ENCODE peak calls at places on chromosomes 3 and 15, in four cellular contexts. N is MM.1S, X is HFFc6, T is progenitor cell of endocrine pancreas. Y is an unnamed sample.

GRCh38 chr15:39124155-39124924 is 456.5 kb upstream of the THBS1 start:
- DNase-seq in N (no peak), X (no peak), T (no peak), Y (no peak)

GRCh38 chr3:184176377-184177330 is 2.0 kb downstream of the AP2M1 start:
- DNase-seq in N (no peak), X (peak; percentile 96), T (no peak), Y (no peak)

GRCh38 chr15:39833515-39833981 is 50.9 kb upstream of the FSIP1 start:
- DNase-seq in N (no peak), X (peak; percentile 86), T (no peak), Y (no peak)

GRCh38 chr15:65512807-65513416 is 4.6 kb downstream of the DPP8 start:
- DNase-seq in N (no peak), X (no peak), T (no peak), Y (no peak)

GRCh38 chr3:105334138-105334882 is 32.4 kb upstream of the ALCAM start:
- DNase-seq in N (peak; percentile 10), X (peak; percentile 49), T (no peak), Y (no peak)

GRCh38 chr15:66700412-66700801 is 1.6 kb upstream of the SMAD6 start:
- DNase-seq in N (no peak), X (no peak), T (no peak), Y (no peak)

GRCh38 chr3:42080452-42080872 is 10.7 kb upstream of the TRAK1 start:
- DNase-seq in N (no peak), X (peak; percentile 59), T (no peak), Y (no peak)

GRCh38 chr3:122975163-122975923 is 52.2 kb downstream of the SEMA5B start:
- DNase-seq in N (no peak), X (peak; percentile 80), T (no peak), Y (peak; percentile 39)

GRCh38 chr3:67433109-67433508 is 221.3 kb downstream of the SUCLG2 start:
- DNase-seq in N (no peak), X (no peak), T (no peak), Y (no peak)

GRCh38 chr3:46665763-46666470 is 27.6 kb downstream of the ALS2CL start:
- DNase-seq in N (no peak), X (no peak), T (no peak), Y (no peak)

GRCh38 chr3:46701211-46701939 is at the start of gene TMIE:
- DNase-seq in N (no peak), X (no peak), T (no peak), Y (no peak)

GRCh38 chr3:149377408-149378111 is at the start of gene TM4SF1:
- DNase-seq in N (no peak), X (peak; percentile 55), T (no peak), Y (no peak)

GRCh38 chr15:45611305-45611704 is 23.5 kb upstream of the SQOR start:
- DNase-seq in N (peak; percentile 49), X (peak; percentile 33), T (no peak), Y (peak; percentile 32)

GRCh38 chr15:57994468-57995154 is 70.9 kb downstream of the ALDH1A2 start:
- DNase-seq in N (no peak), X (no peak), T (no peak), Y (no peak)

GRCh38 chr3:79199966-79200365 is 567.8 kb downstream of the ROBO1 start:
- DNase-seq in N (no peak), X (no peak), T (no peak), Y (no peak)

GRCh38 chr3:54847361-54847760 is 80.5 kb downstream of the LRTM1 start:
- DNase-seq in N (no peak), X (no peak), T (no peak), Y (no peak)

GRCh38 chr3:66163222-66163621 is 57.6 kb upstream of the SLC25A26 start:
- DNase-seq in N (no peak), X (no peak), T (no peak), Y (no peak)

GRCh38 chr3:6825527-6825926 is 35.4 kb upstream of the GRM7 start:
- DNase-seq in N (no peak), X (no peak), T (no peak), Y (no peak)

GRCh38 chr15:79132361-79132760 is 41.8 kb upstream of the RASGRF1 start:
- DNase-seq in N (no peak), X (no peak), T (no peak), Y (no peak)

GRCh38 chr15:79129235-79129634 is 38.7 kb upstream of the RASGRF1 start:
- DNase-seq in N (no peak), X (no peak), T (no peak), Y (no peak)

GRCh38 chr15:79128556-79128955 is 38.0 kb upstream of the RASGRF1 start:
- DNase-seq in N (no peak), X (no peak), T (no peak), Y (no peak)

GRCh38 chr15:79132770-79133169 is 42.2 kb upstream of the RASGRF1 start:
- DNase-seq in N (no peak), X (no peak), T (no peak), Y (no peak)

GRCh38 chr15:79130535-79131130 is 40.1 kb upstream of the RASGRF1 start:
- DNase-seq in N (no peak), X (no peak), T (no peak), Y (no peak)
- TF ChIP-seq CTCF in N (peak; percentile 14), X (no peak), T (peak; percentile 36), Y (no peak)

GRCh38 chr3:37546876-37547275 is 314.8 kb upstream of the CTDSPL start:
- DNase-seq in N (no peak), X (peak; percentile 46), T (no peak), Y (peak; percentile 40)
- TF ChIP-seq CTCF in N (no peak), X (no peak), T (no peak), Y (no peak)

GRCh38 chr3:120040813-120041377 is 53.4 kb downstream of the GSK3B start:
- DNase-seq in N (no peak), X (no peak), T (no peak), Y (no peak)

DNA sequence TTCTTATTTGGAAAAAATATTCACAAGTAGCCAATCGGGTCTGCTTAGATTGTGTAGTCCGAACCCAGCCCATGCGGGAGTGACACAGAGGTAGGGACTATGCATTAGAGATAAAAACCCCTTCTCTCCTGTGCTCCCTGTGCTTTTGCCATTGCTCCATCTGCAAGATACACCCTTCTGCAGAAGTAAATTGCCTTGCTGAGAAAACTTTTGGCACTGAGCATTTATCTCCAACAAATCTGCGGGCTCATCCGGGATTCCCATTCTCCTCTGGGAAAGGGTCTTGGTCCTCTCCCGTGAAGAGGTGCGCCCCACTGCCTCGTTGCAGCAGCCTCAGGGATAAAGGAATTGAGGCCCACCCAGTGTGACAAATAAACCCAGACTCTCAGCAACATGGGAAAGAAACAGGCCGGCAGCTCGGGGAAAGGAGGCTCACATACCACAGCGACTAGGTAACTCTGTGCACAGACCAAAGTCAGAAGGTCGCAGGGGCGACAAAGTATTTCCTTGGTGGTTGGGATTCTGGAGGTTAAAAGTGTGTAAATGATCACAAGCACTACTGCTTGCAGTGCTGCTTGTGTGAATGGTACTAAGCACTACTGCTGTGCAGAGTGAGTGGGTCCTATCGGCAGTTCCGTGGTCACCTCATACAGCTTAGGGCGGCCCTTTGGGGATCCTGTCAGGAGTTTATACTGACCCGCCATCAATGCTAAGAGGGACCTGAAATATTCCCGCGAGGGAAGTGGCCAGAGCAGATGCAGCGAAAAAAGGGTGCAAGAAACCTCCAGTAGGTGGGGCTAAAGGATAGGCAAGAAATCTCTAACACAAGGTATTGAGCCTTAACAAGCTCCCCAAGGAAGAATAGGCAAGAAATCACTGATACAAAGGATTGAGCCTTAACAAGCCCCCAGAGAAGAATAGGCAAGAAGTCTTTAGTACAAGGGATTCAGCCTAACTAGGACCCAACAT is 54.3 kb downstream of the GSK3B start:
- DNase-seq in N (peak; percentile 36), X (no peak), T (no peak), Y (no peak)
- TF ChIP-seq CTCF in N (peak; percentile 41), X (peak; percentile 39), T (no peak), Y (no peak)

DNA sequence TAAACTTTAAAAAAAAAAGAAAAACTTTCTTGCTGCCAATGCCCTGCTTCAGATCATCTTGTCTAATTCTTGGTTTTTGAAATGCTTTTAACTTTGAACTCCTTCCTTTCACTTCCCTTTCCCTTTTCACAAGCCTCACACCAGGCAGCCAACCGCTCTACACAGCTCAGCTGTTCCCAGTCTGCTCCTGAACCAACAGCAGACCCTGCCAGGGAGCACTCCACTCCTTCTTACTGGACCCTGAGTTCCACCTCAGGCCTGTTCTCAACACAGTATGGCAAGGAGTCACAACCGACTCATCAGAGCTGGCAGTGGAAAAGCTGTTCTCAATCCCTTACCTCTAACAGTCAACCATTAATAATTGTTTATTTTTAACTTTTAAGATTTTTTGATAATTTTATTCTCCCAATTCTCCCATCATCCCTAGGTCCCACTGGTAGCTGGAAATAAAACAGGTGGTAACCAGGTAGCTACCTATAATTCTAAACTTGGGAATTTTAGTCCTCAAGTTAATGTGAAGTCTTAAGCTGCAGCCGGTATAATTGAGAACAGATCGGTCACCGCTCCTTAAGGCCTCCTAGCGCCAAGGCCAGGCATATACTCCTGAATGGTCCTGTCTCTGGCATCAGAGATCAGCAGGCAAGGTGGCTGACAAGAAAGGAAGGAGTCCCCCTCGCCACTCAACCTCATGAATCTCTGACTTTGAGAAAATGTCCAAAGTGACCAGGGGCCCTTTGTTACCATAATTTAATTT is 43.9 kb downstream of the BOC start:
- DNase-seq in N (no peak), X (no peak), T (no peak), Y (no peak)
- TF ChIP-seq CTCF in N (no peak), X (peak; percentile 31), T (peak; percentile 33), Y (no peak)

GRCh38 chr3:177622520-177622919 is 425.2 kb upstream of the TBL1XR1 start:
- DNase-seq in N (no peak), X (no peak), T (no peak), Y (no peak)
- TF ChIP-seq CTCF in N (no peak), X (peak; percentile 15), T (no peak), Y (no peak)

GRCh38 chr15:88603885-88604284 is 17.3 kb upstream of the AEN start:
- DNase-seq in N (no peak), X (no peak), T (no peak), Y (no peak)
- TF ChIP-seq CTCF in N (no peak), X (peak; percentile 30), T (peak; percentile 9), Y (no peak)

DNA sequence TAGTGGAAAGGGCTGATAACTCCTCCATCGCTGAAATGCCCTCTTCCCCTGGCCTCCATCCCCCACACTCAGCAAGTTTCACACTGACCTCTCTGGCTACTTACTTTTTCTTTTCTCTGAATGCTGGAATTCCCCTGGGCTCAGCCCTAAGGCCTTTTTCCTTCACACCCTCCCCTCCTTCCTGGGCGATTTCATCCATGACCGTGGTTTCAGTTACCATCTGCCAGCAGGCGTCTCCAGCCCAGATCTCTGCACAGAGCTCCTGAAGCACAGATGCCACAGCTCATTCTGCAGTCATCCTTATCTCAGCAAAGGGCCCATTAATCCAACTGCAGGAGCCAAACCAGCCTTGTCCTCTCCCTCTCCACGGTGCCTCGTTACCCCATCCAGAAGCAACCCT is 114.0 kb downstream of the RFTN1 start:
- DNase-seq in N (no peak), X (peak; percentile 81), T (no peak), Y (no peak)
- TF ChIP-seq CTCF in N (no peak), X (peak; percentile 69), T (no peak), Y (peak; percentile 16)

GRCh38 chr3:63908081-63908736 is 4.0 kb downstream of the SCAANT1 start:
- DNase-seq in N (no peak), X (peak; percentile 36), T (no peak), Y (no peak)
- TF ChIP-seq CTCF in N (no peak), X (peak; percentile 63), T (peak; percentile 23), Y (no peak)

DNA sequence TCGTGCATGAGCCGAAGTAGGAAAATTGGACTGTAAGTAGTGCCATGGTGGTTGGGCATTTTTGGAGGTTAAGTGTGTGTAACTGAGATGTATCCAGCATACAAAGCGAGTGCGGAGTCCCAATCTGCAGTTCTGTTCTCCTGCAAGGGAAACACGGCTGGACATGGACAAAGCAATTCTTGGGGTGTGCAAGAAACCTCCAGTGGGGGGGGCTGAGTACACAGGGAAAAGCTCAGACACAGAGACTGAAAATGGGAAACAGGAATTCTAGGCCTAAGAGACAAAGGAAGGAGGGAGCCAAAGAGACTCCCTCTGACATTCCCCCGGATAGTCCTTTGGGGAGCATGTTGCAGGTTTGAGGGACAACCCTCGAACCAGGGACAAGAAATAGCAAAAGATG is 83.2 kb upstream of the PLSCR4 start:
- DNase-seq in N (no peak), X (peak; percentile 6), T (no peak), Y (no peak)
- TF ChIP-seq CTCF in N (no peak), X (peak; percentile 61), T (no peak), Y (peak; percentile 14)

Y was measured in GM10248.